ENCODE peak calls at places on chromosome 7, in four cellular contexts. One of them, this sample, is unnamed.

GRCh38 chr7:151509670-151510333 is 9.9 kb downstream of the RHEB start:
- DNase-seq in GM23248: no peak
- DNase-seq in stimulated activated CD4-positive, alpha-beta T cell treated with anti-CD3 and anti-CD28 coated beads, Interleukin-1b, Interleukin-23, amount 100 ng/mL, for 48 hours: no peak
- DNase-seq in adrenal gland: no peak
- DNase-seq in this sample: no peak

GRCh38 chr7:116499168-116500070 is at the start of gene CAV2:
- DNase-seq in adrenal gland: peak; percentile 31
- DNase-seq in GM23248: peak; percentile 85
- DNase-seq in stimulated activated CD4-positive, alpha-beta T cell treated with anti-CD3 and anti-CD28 coated beads, Interleukin-1b, Interleukin-23, amount 100 ng/mL, for 48 hours: peak; percentile 2
- DNase-seq in this sample: peak; percentile 62

GRCh38 chr7:3971323-3971722 is 670.3 kb downstream of the SDK1 start:
- DNase-seq in GM23248: no peak
- DNase-seq in stimulated activated CD4-positive, alpha-beta T cell treated with anti-CD3 and anti-CD28 coated beads, Interleukin-1b, Interleukin-23, amount 100 ng/mL, for 48 hours: no peak
- DNase-seq in adrenal gland: no peak
- DNase-seq in this sample: no peak

GRCh38 chr7:72493850-72494661 is 81.9 kb upstream of the CALN1 start:
- DNase-seq in stimulated activated CD4-positive, alpha-beta T cell treated with anti-CD3 and anti-CD28 coated beads, Interleukin-1b, Interleukin-23, amount 100 ng/mL, for 48 hours: peak; percentile 40
- DNase-seq in adrenal gland: peak; percentile 88
- DNase-seq in GM23248: peak; percentile 45
- DNase-seq in this sample: peak; percentile 66

GRCh38 chr7:33754933-33755928 is 150.1 kb upstream of the BMPER start:
- DNase-seq in GM23248: no peak
- DNase-seq in stimulated activated CD4-positive, alpha-beta T cell treated with anti-CD3 and anti-CD28 coated beads, Interleukin-1b, Interleukin-23, amount 100 ng/mL, for 48 hours: no peak
- DNase-seq in adrenal gland: no peak
- DNase-seq in this sample: no peak

GRCh38 chr7:6495597-6496262 is 48.0 kb upstream of the DAGLB start:
- DNase-seq in stimulated activated CD4-positive, alpha-beta T cell treated with anti-CD3 and anti-CD28 coated beads, Interleukin-1b, Interleukin-23, amount 100 ng/mL, for 48 hours: no peak
- DNase-seq in adrenal gland: no peak
- DNase-seq in GM23248: peak; percentile 59
- DNase-seq in this sample: no peak

GRCh38 chr7:105876964-105877601 is 684 bp upstream of the ATXN7L1 start:
- DNase-seq in stimulated activated CD4-positive, alpha-beta T cell treated with anti-CD3 and anti-CD28 coated beads, Interleukin-1b, Interleukin-23, amount 100 ng/mL, for 48 hours: no peak
- DNase-seq in adrenal gland: peak; percentile 61
- DNase-seq in GM23248: peak; percentile 71
- DNase-seq in this sample: no peak

GRCh38 chr7:77696643-77697534 is 630 bp downstream of the RSBN1L start:
- DNase-seq in adrenal gland: peak; percentile 67
- DNase-seq in GM23248: peak; percentile 87
- DNase-seq in stimulated activated CD4-positive, alpha-beta T cell treated with anti-CD3 and anti-CD28 coated beads, Interleukin-1b, Interleukin-23, amount 100 ng/mL, for 48 hours: peak; percentile 58
- DNase-seq in this sample: peak; percentile 51

GRCh38 chr7:105521027-105521730 is 892 bp downstream of the PUS7 start:
- DNase-seq in stimulated activated CD4-positive, alpha-beta T cell treated with anti-CD3 and anti-CD28 coated beads, Interleukin-1b, Interleukin-23, amount 100 ng/mL, for 48 hours: peak; percentile 60
- DNase-seq in GM23248: peak; percentile 87
- DNase-seq in adrenal gland: peak; percentile 72
- DNase-seq in this sample: peak; percentile 59

GRCh38 chr7:2566890-2567662 is 8.3 kb downstream of the IQCE start:
- DNase-seq in adrenal gland: no peak
- DNase-seq in stimulated activated CD4-positive, alpha-beta T cell treated with anti-CD3 and anti-CD28 coated beads, Interleukin-1b, Interleukin-23, amount 100 ng/mL, for 48 hours: peak; percentile 27
- DNase-seq in GM23248: peak; percentile 32
- DNase-seq in this sample: peak; percentile 92

GRCh38 chr7:32088336-32088975 is 18.2 kb upstream of the PDE1C start:
- DNase-seq in adrenal gland: no peak
- DNase-seq in GM23248: no peak
- DNase-seq in stimulated activated CD4-positive, alpha-beta T cell treated with anti-CD3 and anti-CD28 coated beads, Interleukin-1b, Interleukin-23, amount 100 ng/mL, for 48 hours: no peak
- DNase-seq in this sample: no peak

GRCh38 chr7:2621061-2621828 is 10.5 kb upstream of the TTYH3 start:
- DNase-seq in GM23248: peak; percentile 71
- DNase-seq in stimulated activated CD4-positive, alpha-beta T cell treated with anti-CD3 and anti-CD28 coated beads, Interleukin-1b, Interleukin-23, amount 100 ng/mL, for 48 hours: no peak
- DNase-seq in adrenal gland: peak; percentile 77
- DNase-seq in this sample: no peak

GRCh38 chr7:35530124-35531109 is 164.5 kb downstream of the HERPUD2 start:
- DNase-seq in stimulated activated CD4-positive, alpha-beta T cell treated with anti-CD3 and anti-CD28 coated beads, Interleukin-1b, Interleukin-23, amount 100 ng/mL, for 48 hours: no peak
- DNase-seq in GM23248: no peak
- DNase-seq in adrenal gland: no peak
- DNase-seq in this sample: no peak

GRCh38 chr7:80540841-80541240 is 29.0 kb upstream of the GNAT3 start:
- DNase-seq in adrenal gland: no peak
- DNase-seq in stimulated activated CD4-positive, alpha-beta T cell treated with anti-CD3 and anti-CD28 coated beads, Interleukin-1b, Interleukin-23, amount 100 ng/mL, for 48 hours: no peak
- DNase-seq in GM23248: no peak
- DNase-seq in this sample: no peak

GRCh38 chr7:5528071-5528814 is 104.6 kb upstream of the TNRC18 start:
- DNase-seq in GM23248: peak; percentile 79
- DNase-seq in stimulated activated CD4-positive, alpha-beta T cell treated with anti-CD3 and anti-CD28 coated beads, Interleukin-1b, Interleukin-23, amount 100 ng/mL, for 48 hours: no peak
- DNase-seq in adrenal gland: peak; percentile 61
- DNase-seq in this sample: peak; percentile 9

GRCh38 chr7:93194368-93194767 is 31.9 kb downstream of the HEPACAM2 start:
- DNase-seq in adrenal gland: no peak
- DNase-seq in GM23248: peak; percentile 68
- DNase-seq in stimulated activated CD4-positive, alpha-beta T cell treated with anti-CD3 and anti-CD28 coated beads, Interleukin-1b, Interleukin-23, amount 100 ng/mL, for 48 hours: no peak
- DNase-seq in this sample: no peak

GRCh38 chr7:157077986-157078644 is 60.6 kb upstream of the UBE3C start:
- DNase-seq in stimulated activated CD4-positive, alpha-beta T cell treated with anti-CD3 and anti-CD28 coated beads, Interleukin-1b, Interleukin-23, amount 100 ng/mL, for 48 hours: no peak
- DNase-seq in adrenal gland: no peak
- DNase-seq in GM23248: peak; percentile 39
- DNase-seq in this sample: no peak

GRCh38 chr7:2231992-2232765 is 566 bp downstream of the MAD1L1 start:
- DNase-seq in GM23248: peak; percentile 59
- DNase-seq in stimulated activated CD4-positive, alpha-beta T cell treated with anti-CD3 and anti-CD28 coated beads, Interleukin-1b, Interleukin-23, amount 100 ng/mL, for 48 hours: no peak
- DNase-seq in adrenal gland: no peak
- DNase-seq in this sample: peak; percentile 20

GRCh38 chr7:130421685-130422084 is 19.1 kb downstream of the CEP41 start:
- DNase-seq in stimulated activated CD4-positive, alpha-beta T cell treated with anti-CD3 and anti-CD28 coated beads, Interleukin-1b, Interleukin-23, amount 100 ng/mL, for 48 hours: peak; percentile 41
- DNase-seq in GM23248: peak; percentile 67
- DNase-seq in adrenal gland: no peak
- DNase-seq in this sample: peak; percentile 36

GRCh38 chr7:137642031-137642430 is 204.7 kb downstream of the DGKI start:
- DNase-seq in adrenal gland: no peak
- DNase-seq in GM23248: peak; percentile 60
- DNase-seq in stimulated activated CD4-positive, alpha-beta T cell treated with anti-CD3 and anti-CD28 coated beads, Interleukin-1b, Interleukin-23, amount 100 ng/mL, for 48 hours: no peak
- DNase-seq in this sample: no peak

GRCh38 chr7:74587435-74588126 is 69.9 kb upstream of the GTF2I start:
- DNase-seq in stimulated activated CD4-positive, alpha-beta T cell treated with anti-CD3 and anti-CD28 coated beads, Interleukin-1b, Interleukin-23, amount 100 ng/mL, for 48 hours: no peak
- DNase-seq in adrenal gland: peak; percentile 97
- DNase-seq in GM23248: peak; percentile 94
- DNase-seq in this sample: no peak

GRCh38 chr7:66315192-66315591 is 110.1 kb downstream of the TPST1 start:
- DNase-seq in stimulated activated CD4-positive, alpha-beta T cell treated with anti-CD3 and anti-CD28 coated beads, Interleukin-1b, Interleukin-23, amount 100 ng/mL, for 48 hours: no peak
- DNase-seq in adrenal gland: no peak
- DNase-seq in GM23248: no peak
- DNase-seq in this sample: no peak

GRCh38 chr7:99139031-99139430 is 4.9 kb downstream of the SMURF1 start:
- DNase-seq in adrenal gland: no peak
- DNase-seq in stimulated activated CD4-positive, alpha-beta T cell treated with anti-CD3 and anti-CD28 coated beads, Interleukin-1b, Interleukin-23, amount 100 ng/mL, for 48 hours: no peak
- DNase-seq in GM23248: peak; percentile 60
- DNase-seq in this sample: no peak

GRCh38 chr7:75017832-75018231 is 53.3 kb downstream of the CASTOR2 start:
- DNase-seq in GM23248: no peak
- DNase-seq in adrenal gland: no peak
- DNase-seq in stimulated activated CD4-positive, alpha-beta T cell treated with anti-CD3 and anti-CD28 coated beads, Interleukin-1b, Interleukin-23, amount 100 ng/mL, for 48 hours: no peak
- DNase-seq in this sample: no peak

GRCh38 chr7:115676080-115676479 is 354.5 kb downstream of the TFEC start:
- DNase-seq in adrenal gland: no peak
- DNase-seq in GM23248: peak; percentile 60
- DNase-seq in stimulated activated CD4-positive, alpha-beta T cell treated with anti-CD3 and anti-CD28 coated beads, Interleukin-1b, Interleukin-23, amount 100 ng/mL, for 48 hours: no peak
- DNase-seq in this sample: no peak

GRCh38 chr7:4763794-4764185 is 11.6 kb upstream of the AP5Z1 start:
- DNase-seq in GM23248: no peak
- DNase-seq in stimulated activated CD4-positive, alpha-beta T cell treated with anti-CD3 and anti-CD28 coated beads, Interleukin-1b, Interleukin-23, amount 100 ng/mL, for 48 hours: no peak
- DNase-seq in adrenal gland: no peak
- DNase-seq in this sample: no peak